ENCODE peak calls at places on chromosomes 13 and 19, in seven cellular contexts. O is adrenal gland; T is CD8-positive, alpha-beta T cell; J is astrocyte; X is neural progenitor cell; W is heart left ventricle; V is sigmoid colon. A is an unnamed sample.

GRCh38 chr13:48573213-48573612 is 40.3 kb upstream of the RCBTB2 start:
- DNase-seq in T (no peak), X (no peak), J (no peak), V (no peak), O (no peak), W (no peak), A (no peak)

GRCh38 chr19:54133957-54134590 is 3.5 kb upstream of the CNOT3 start:
- DNase-seq in O (peak; percentile 45), V (no peak), X (no peak), T (no peak), J (no peak), W (no peak), A (no peak)

GRCh38 chr13:109162248-109163051 is 533.0 kb downstream of the MYO16 start:
- DNase-seq in J (no peak), V (no peak), X (no peak), W (no peak), O (no peak), T (no peak), A (no peak)

GRCh38 chr13:98089246-98089645 is 53.6 kb upstream of the FARP1 start:
- DNase-seq in T (no peak), W (no peak), J (peak; percentile 81), V (no peak), O (no peak), X (no peak), A (no peak)

GRCh38 chr13:98706446-98707110 is 45.9 kb downstream of the SLC15A1 start:
- DNase-seq in X (no peak), O (peak; percentile 55), V (no peak), J (peak; percentile 20), T (no peak), W (no peak), A (no peak)

GRCh38 chr13:98746968-98747367 is 5.5 kb downstream of the SLC15A1 start:
- DNase-seq in O (no peak), V (no peak), J (no peak), T (no peak), X (no peak), W (no peak), A (no peak)

GRCh38 chr19:639251-640155 is at the start of gene FGF22:
- DNase-seq in X (peak; percentile 96), T (peak; percentile 95), V (peak; percentile 96), J (peak; percentile 65), W (peak; percentile 93), O (peak; percentile 95), A (peak; percentile 84)

GRCh38 chr13:20869540-20869939 is 33.0 kb downstream of the XPO4 start:
- DNase-seq in W (no peak), T (no peak), J (no peak), V (no peak), O (no peak), X (no peak), A (no peak)

GRCh38 chr13:112904436-112904960 is 64.5 kb upstream of the MCF2L start:
- DNase-seq in X (peak; percentile 67), O (no peak), W (no peak), T (no peak), J (no peak), V (no peak), A (no peak)

GRCh38 chr13:30486230-30487074 is 20.7 kb upstream of the HMGB1 start:
- DNase-seq in O (no peak), X (no peak), W (no peak), T (no peak), J (peak; percentile 37), V (no peak), A (no peak)

GRCh38 chr19:3285647-3286176 is 61.3 kb downstream of the CELF5 start:
- DNase-seq in V (no peak), T (peak; percentile 72), X (no peak), J (no peak), O (peak; percentile 21), W (no peak), A (no peak)

GRCh38 chr13:90500569-90500968 is 846.9 kb upstream of the MIR17HG start:
- DNase-seq in W (no peak), T (no peak), J (no peak), O (no peak), V (no peak), X (no peak), A (no peak)

GRCh38 chr13:99035715-99036114 is 57.9 kb upstream of the DOCK9 start:
- DNase-seq in O (no peak), T (no peak), J (no peak), W (no peak), V (no peak), X (no peak), A (no peak)

GRCh38 chr19:6232567-6232966 is 47.2 kb downstream of the MLLT1 start:
- DNase-seq in W (no peak), V (no peak), X (no peak), O (no peak), T (no peak), J (peak; percentile 93), A (no peak)

GRCh38 chr19:17553256-17553655 is 2.2 kb upstream of the COLGALT1 start:
- DNase-seq in V (peak; percentile 90), W (peak; percentile 91), X (peak; percentile 15), T (no peak), O (peak; percentile 86), J (peak; percentile 91), A (no peak)

GRCh38 chr13:85997587-85997986 is 198.4 kb upstream of the SLITRK6 start:
- DNase-seq in J (no peak), O (no peak), V (no peak), W (no peak), X (no peak), T (no peak), A (no peak)

GRCh38 chr13:104961246-104961645 is 1574.2 kb downstream of the EFNB2 start:
- DNase-seq in V (no peak), W (no peak), T (no peak), O (no peak), X (no peak), J (no peak), A (no peak)

GRCh38 chr19:49152218-49152550 is 3.0 kb downstream of the HRC start:
- DNase-seq in X (no peak), O (no peak), W (no peak), J (no peak), T (no peak), V (no peak), A (no peak)

GRCh38 chr19:49149652-49150105 is 5.5 kb downstream of the HRC start:
- DNase-seq in W (peak; percentile 81), V (peak; percentile 87), J (peak; percentile 77), O (peak; percentile 83), X (peak; percentile 92), T (no peak), A (no peak)

GRCh38 chr19:49151339-49152217 is 3.6 kb downstream of the HRC start:
- DNase-seq in T (peak; percentile 45), J (no peak), O (peak; percentile 87), X (peak; percentile 89), W (peak; percentile 55), V (peak; percentile 78), A (no peak)

GRCh38 chr19:49150106-49150943 is 4.9 kb downstream of the HRC start:
- DNase-seq in O (peak; percentile 92), T (no peak), J (peak; percentile 62), W (peak; percentile 89), V (peak; percentile 89), X (peak; percentile 94), A (no peak)

GRCh38 chr19:49150944-49151243 is 4.3 kb downstream of the HRC start:
- DNase-seq in O (no peak), J (no peak), V (no peak), W (no peak), T (no peak), X (no peak), A (no peak)
- H3K4me1 ChIP-seq in O (peaks cover 23% of the 10 kb centered on the region), J (peaks cover 8% of the 10 kb centered on the region), V (no peaks in the 10 kb centered on the region), W (no peaks in the 10 kb centered on the region), T (peaks cover 41% of the 10 kb centered on the region), X (peaks cover 24% of the 10 kb centered on the region), A (peaks cover 8% of the 10 kb centered on the region)

GRCh38 chr13:28035146-28035782 is 46.8 kb upstream of the URAD start:
- DNase-seq in T (no peak), O (peak; percentile 19), W (no peak), X (no peak), J (no peak), V (no peak), A (no peak)

GRCh38 chr13:28027607-28028364 is 39.3 kb upstream of the URAD start:
- DNase-seq in O (no peak), X (no peak), J (no peak), W (no peak), V (no peak), T (no peak), A (no peak)

GRCh38 chr13:28031929-28032328 is 43.4 kb upstream of the URAD start:
- DNase-seq in O (no peak), V (no peak), X (no peak), T (no peak), J (no peak), W (no peak), A (no peak)

GRCh38 chr13:28034256-28034655 is 45.8 kb upstream of the URAD start:
- DNase-seq in V (no peak), X (no peak), T (no peak), W (no peak), O (no peak), J (no peak), A (no peak)

DNA sequence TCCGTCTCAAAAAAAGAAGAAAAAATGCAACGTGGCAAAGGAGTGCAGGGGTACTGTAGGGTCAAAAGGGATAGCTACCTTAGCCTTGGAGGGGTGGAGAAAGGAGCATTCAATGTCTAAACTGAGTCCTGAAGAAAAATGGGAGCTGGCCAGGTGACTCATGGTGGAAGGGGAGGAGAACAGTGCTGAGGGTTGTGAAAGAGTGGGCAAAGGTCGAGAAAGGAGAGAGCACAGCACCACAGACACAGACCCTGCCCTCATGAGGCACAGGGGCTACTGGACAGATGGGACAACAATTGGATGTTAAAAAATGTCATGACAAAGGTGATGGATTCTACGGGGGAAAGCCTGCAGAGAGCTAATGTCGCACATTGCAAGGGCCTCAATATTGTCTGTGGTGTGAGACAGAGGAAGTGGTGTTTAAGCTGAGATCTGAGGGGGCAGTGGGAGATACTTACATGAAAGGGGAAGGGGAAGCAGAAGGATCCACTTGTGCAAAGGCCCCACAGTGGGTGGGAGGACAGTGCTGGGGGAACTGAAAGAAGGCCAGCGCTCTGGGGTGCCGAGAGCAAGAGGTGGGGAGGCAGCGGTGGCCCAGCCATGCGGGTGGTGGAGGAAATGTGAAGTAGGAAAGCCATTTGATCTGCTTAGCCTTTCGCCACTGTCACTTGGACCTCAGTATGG is 42.9 kb upstream of the URAD start:
- DNase-seq in O (peak; percentile 10), W (peak; percentile 20), X (no peak), J (no peak), V (peak; percentile 67), T (no peak), A (no peak)
- H3K4me3 ChIP-seq in O (no peak overlapping the region), W (no peak overlapping the region), X (no peak overlapping the region), J (no peak overlapping the region), V (no peak overlapping the region), T (no peak overlapping the region), A (no peak overlapping the region)

GRCh38 chr13:33637978-33638743 is 179.8 kb upstream of the RFC3 start:
- DNase-seq in W (no peak), V (no peak), X (no peak), O (peak; percentile 69), J (peak; percentile 42), T (no peak), A (no peak)
- H3K4me1 ChIP-seq in W (no peaks in the 10 kb centered on the region), V (no peaks in the 10 kb centered on the region), X (peaks cover 5% of the 10 kb centered on the region), O (peaks cover 55% of the 10 kb centered on the region), J (peaks cover 5% of the 10 kb centered on the region), T (no peaks in the 10 kb centered on the region), A (no peaks in the 10 kb centered on the region)

DNA sequence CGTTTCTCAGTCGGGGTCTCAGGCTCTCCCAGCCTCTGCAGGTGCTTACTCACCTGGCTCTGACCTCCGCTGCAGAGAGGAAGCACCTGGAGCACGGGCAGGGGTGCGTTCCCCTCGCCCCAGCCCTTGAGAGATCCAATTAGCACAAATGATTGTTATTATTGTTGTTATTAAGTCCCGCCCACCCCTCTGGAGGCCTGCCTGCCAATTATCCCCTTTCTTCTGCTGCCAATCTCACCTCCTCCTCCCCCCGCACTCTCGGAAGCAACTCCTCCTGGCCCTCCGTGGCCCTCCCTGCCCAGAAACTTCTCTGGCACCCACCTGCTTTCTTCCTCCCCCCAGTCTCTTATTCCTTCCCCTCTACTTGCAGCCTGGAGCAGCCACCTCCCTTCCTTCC is 8.8 kb downstream of the ZNF787 start:
- DNase-seq in J (no peak), V (no peak), T (no peak), W (no peak), X (no peak), O (no peak), A (no peak)
- H3K4me3 ChIP-seq in J (no peak overlapping the region), V (no peak overlapping the region), T (no peak overlapping the region), W (no peak overlapping the region), X (no peak overlapping the region), O (no peak overlapping the region), A (no peak overlapping the region)